ENCODE peak calls at places on chromosomes 4 and X, in six cellular contexts. O, Y, W, I, T and B are unnamed samples.

GRCh38 chr4:156413411-156413985 is 459.8 kb upstream of the CTSO start:
- DNase-seq in O (no peak), Y (no peak), W (no peak), I (no peak), T (no peak), B (no peak)

GRCh38 chrX:154749856-154750255 is 1.0 kb downstream of the GAB3 start:
- DNase-seq in O (no peak), Y (no peak), W (no peak), I (no peak), T (no peak), B (peak; percentile 51)

GRCh38 chr4:140256335-140256734 is 102.4 kb upstream of the MAML3 start:
- DNase-seq in O (peak; percentile 44), Y (peak; percentile 73), W (no peak), I (no peak), T (peak; percentile 38), B (no peak)

GRCh38 chr4:3498901-3499510 is 33.2 kb downstream of the LRPAP1 start:
- DNase-seq in O (no peak), Y (no peak), W (peak; percentile 72), I (no peak), T (no peak), B (no peak)

GRCh38 chr4:94833394-94833793 is 75.6 kb downstream of the BMPR1B start:
- DNase-seq in O (no peak), Y (no peak), W (no peak), I (no peak), T (no peak), B (no peak)

GRCh38 chr4:2792711-2793577 is at the start of gene SH3BP2:
- DNase-seq in O (peak; percentile 47), Y (peak; percentile 69), W (peak; percentile 97), I (no peak), T (peak; percentile 63), B (peak; percentile 82)

GRCh38 chr4:97720869-97721432 is 422.3 kb downstream of the STPG2 start:
- DNase-seq in O (no peak), Y (peak; percentile 93), W (no peak), I (no peak), T (peak; percentile 4), B (peak; percentile 53)

GRCh38 chrX:48530736-48531135 is 8.8 kb upstream of the TBC1D25 start:
- DNase-seq in O (no peak), Y (no peak), W (no peak), I (no peak), T (no peak), B (no peak)

GRCh38 chrX:10952619-10953018 is 158.5 kb upstream of the HCCS start:
- DNase-seq in O (no peak), Y (no peak), W (no peak), I (no peak), T (no peak), B (no peak)

GRCh38 chr4:168551945-168552695 is 55.3 kb downstream of the PALLD start:
- DNase-seq in O (no peak), Y (peak; percentile 61), W (no peak), I (no peak), T (peak; percentile 2), B (peak; percentile 32)

GRCh38 chr4:26806331-26806730 is 54.3 kb upstream of the STIM2 start:
- DNase-seq in O (no peak), Y (no peak), W (no peak), I (no peak), T (no peak), B (no peak)

GRCh38 chr4:2472187-2472586 is 3.3 kb downstream of the RNF4 start:
- DNase-seq in O (no peak), Y (no peak), W (no peak), I (no peak), T (no peak), B (no peak)

GRCh38 chrX:39162322-39162721 is 361.1 kb downstream of the MID1IP1 start:
- DNase-seq in O (no peak), Y (no peak), W (no peak), I (no peak), T (no peak), B (no peak)

GRCh38 chr4:3342182-3342854 is 49.5 kb downstream of the RGS12 start:
- DNase-seq in O (peak; percentile 14), Y (peak; percentile 81), W (no peak), I (no peak), T (peak; percentile 85), B (no peak)

GRCh38 chr4:184268574-184269160 is 51.0 kb upstream of the ENPP6 start:
- DNase-seq in O (no peak), Y (peak; percentile 17), W (peak; percentile 32), I (no peak), T (no peak), B (peak; percentile 65)

GRCh38 chrX:153648358-153649177 is 1.6 kb downstream of the DUSP9 start:
- DNase-seq in O (no peak), Y (no peak), W (no peak), I (no peak), T (no peak), B (no peak)

DNA sequence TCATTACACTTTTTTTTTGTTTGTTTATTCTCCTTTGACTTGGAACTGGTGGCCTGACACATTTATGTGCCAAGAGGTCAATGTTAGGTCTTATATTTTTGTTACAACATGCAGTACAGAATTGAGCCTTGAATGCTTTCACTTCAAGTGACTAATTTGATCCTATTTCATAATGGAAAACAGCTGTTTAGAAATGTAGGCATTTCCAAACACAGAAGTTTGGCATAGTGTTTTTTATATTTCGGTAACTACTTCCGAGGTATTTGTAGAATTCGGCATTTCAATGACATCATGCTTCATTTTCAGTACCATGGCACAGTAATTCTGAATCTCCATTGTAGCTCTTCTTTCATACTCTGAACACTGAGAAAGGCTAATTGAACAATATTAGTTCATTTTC is 11.5 kb downstream of the FAM120C start:
- DNase-seq in O (no peak), Y (no peak), W (no peak), I (no peak), T (no peak), B (no peak)
- H3K4me3 ChIP-seq in O (no peak overlapping the region), Y (no peak overlapping the region), W (no peak overlapping the region), I (no peak overlapping the region), T (no peak overlapping the region), B (no peak overlapping the region)

GRCh38 chr4:158131037-158131436 is 41.8 kb downstream of the GASK1B start:
- DNase-seq in O (no peak), Y (no peak), W (no peak), I (no peak), T (no peak), B (no peak)

GRCh38 chr4:158133551-158133950 is 39.3 kb downstream of the GASK1B start:
- DNase-seq in O (no peak), Y (no peak), W (no peak), I (no peak), T (no peak), B (no peak)

GRCh38 chr4:158129649-158130048 is 43.2 kb downstream of the GASK1B start:
- DNase-seq in O (no peak), Y (no peak), W (no peak), I (no peak), T (no peak), B (no peak)

GRCh38 chr4:158128540-158128939 is 44.3 kb downstream of the GASK1B start:
- DNase-seq in O (no peak), Y (no peak), W (no peak), I (no peak), T (no peak), B (no peak)

GRCh38 chr4:158130204-158130603 is 42.6 kb downstream of the GASK1B start:
- DNase-seq in O (no peak), Y (no peak), W (no peak), I (no peak), T (no peak), B (no peak)
- TF ChIP-seq MYC in O (no peak), Y (no peak), W (no peak), I (no peak), T (no peak), B (no peak)

DNA sequence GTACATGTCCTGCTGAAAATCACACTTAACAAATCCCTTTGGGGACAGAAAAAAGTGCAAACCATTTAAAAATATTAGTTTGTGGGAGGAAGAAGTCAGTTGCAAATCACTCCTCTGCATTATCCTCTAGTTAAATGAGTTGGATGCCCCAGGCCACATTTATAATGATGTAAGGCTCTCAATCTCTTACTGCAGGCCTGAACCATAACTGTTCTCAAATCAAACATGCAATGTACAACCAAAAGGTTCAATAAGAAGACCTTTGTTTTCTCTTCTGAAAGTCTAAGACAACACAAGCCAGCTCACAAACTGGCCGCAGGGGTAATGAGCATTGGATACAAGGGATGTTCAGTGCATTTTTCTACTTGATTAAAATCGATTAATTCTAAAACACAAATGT is 39.7 kb downstream of the IGFBP7 start:
- DNase-seq in O (no peak), Y (no peak), W (no peak), I (no peak), T (no peak), B (no peak)
- TF ChIP-seq MAX in O (no peak), Y (no peak), W (no peak), I (no peak), T (no peak), B (no peak)

GRCh38 chr4:7844247-7844991 is 95.2 kb downstream of the AFAP1 start:
- DNase-seq in O (peak; percentile 61), Y (peak; percentile 96), W (peak; percentile 61), I (no peak), T (peak; percentile 70), B (peak; percentile 70)
- H3K4me3 ChIP-seq in O (no peak overlapping the region), Y (no peak overlapping the region), W (no peak overlapping the region), I (no peak overlapping the region), T (no peak overlapping the region), B (no peak overlapping the region)

GRCh38 chr4:24805566-24805965 is 10.2 kb downstream of the SOD3 start:
- DNase-seq in O (no peak), Y (no peak), W (peak; percentile 18), I (no peak), T (no peak), B (no peak)
- TF ChIP-seq MYC in O (no peak), Y (no peak), W (no peak), I (no peak), T (no peak), B (no peak)

GRCh38 chrX:106791495-106791894 is 11.0 kb upstream of the TBC1D8B start:
- DNase-seq in O (no peak), Y (peak; percentile 2), W (no peak), I (no peak), T (no peak), B (peak; percentile 17)
- TF ChIP-seq MAX in O (no peak), Y (no peak), W (no peak), I (no peak), T (no peak), B (no peak)